ENCODE peak calls at places on chromosomes 5 and 9, in six cellular contexts. Y is IMR-90, V is GM12878, S is esophagus muscularis mucosa, F is prostate gland, T is right lobe of liver. W is an unnamed sample.

GRCh38 chr5:60843693-60844428 is at the start of gene ELOVL7:
- DNase-seq in Y (peak; percentile 11), V (no peak), S (no peak), F (peak; percentile 89), T (peak; percentile 83), W (peak; percentile 15)

GRCh38 chr9:124309665-124310064 is 51.9 kb downstream of the NEK6 start:
- DNase-seq in Y (peak; percentile 99), V (no peak), S (no peak), F (no peak), T (no peak), W (peak; percentile 99)

GRCh38 chr9:93589688-93590087 is 13.3 kb downstream of the PHF2 start:
- DNase-seq in Y (peak; percentile 52), V (no peak), S (peak; percentile 85), F (no peak), T (no peak), W (no peak)

GRCh38 chr5:135973323-135974018 is 18.7 kb upstream of the LECT2 start:
- DNase-seq in Y (peak; percentile 75), V (no peak), S (no peak), F (no peak), T (peak; percentile 67), W (no peak)

GRCh38 chr5:68381060-68381459 is 165.5 kb downstream of the PIK3R1 start:
- DNase-seq in Y (no peak), V (no peak), S (peak; percentile 3), F (no peak), T (no peak), W (no peak)

GRCh38 chr9:77011973-77012817 is 7.3 kb upstream of the FOXB2 start:
- DNase-seq in Y (peak; percentile 29), V (no peak), S (peak; percentile 91), F (no peak), T (peak; percentile 32), W (peak; percentile 81)

GRCh38 chr5:1205255-1206180 is 4.1 kb downstream of the SLC6A19 start:
- DNase-seq in Y (no peak), V (no peak), S (no peak), F (no peak), T (no peak), W (no peak)

GRCh38 chr5:14025566-14026276 is 81.2 kb upstream of the DNAH5 start:
- DNase-seq in Y (peak; percentile 10), V (no peak), S (peak; percentile 31), F (no peak), T (no peak), W (no peak)

GRCh38 chr9:138010274-138010800 is 132.8 kb downstream of the CACNA1B start:
- DNase-seq in Y (no peak), V (no peak), S (no peak), F (no peak), T (no peak), W (no peak)

GRCh38 chr5:17167171-17167891 is 50.1 kb upstream of the BASP1 start:
- DNase-seq in Y (no peak), V (no peak), S (no peak), F (no peak), T (no peak), W (no peak)

GRCh38 chr9:98104445-98104881 is 14.6 kb downstream of the TRIM14 start:
- DNase-seq in Y (no peak), V (no peak), S (no peak), F (no peak), T (no peak), W (no peak)

DNA sequence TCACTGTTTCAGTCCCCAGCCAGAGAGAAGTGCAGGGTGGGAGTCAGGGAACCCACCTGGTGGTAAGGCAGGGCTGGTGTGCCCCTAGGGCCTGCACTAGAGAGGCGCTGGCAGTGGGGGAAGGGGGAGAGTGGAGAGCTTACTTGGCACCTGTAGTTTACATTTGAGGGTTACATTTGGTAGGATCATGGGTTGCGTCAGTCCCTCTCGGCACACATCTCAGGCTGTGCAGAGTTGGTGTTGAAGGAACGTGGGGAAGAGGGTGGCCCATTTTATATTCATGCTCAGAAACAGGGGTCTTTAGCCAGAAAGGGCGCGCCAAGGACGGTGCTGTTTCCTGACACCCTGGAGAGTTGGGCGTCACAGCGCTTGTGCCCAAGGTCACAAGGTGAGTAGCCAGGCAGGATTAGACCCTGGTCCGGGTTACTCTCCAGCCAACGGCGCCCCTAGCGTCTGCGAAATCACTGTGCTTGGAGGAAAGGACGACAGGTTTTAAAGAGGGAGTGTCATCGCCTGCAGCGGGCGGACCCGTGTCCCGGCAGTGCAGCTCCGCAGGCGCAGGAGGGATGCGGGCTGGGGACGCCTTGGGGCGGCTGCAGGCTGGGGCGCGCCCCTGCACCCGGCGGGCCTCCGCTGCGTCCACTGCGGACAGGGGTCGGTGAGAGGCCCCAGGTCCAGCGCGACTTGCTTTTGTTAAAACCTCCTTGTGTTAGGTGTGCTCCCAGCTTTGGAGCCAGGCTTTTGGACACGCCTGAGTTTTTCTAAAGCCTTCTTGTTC is 272.6 kb downstream of the FANCC start:
- DNase-seq in Y (no peak), V (no peak), S (no peak), F (peak; percentile 78), T (no peak), W (no peak)
- TF ChIP-seq POLR2A in Y (no peak), V (no peak), S (no peak), F (peak; percentile 70), T (no peak), W (no peak)

DNA sequence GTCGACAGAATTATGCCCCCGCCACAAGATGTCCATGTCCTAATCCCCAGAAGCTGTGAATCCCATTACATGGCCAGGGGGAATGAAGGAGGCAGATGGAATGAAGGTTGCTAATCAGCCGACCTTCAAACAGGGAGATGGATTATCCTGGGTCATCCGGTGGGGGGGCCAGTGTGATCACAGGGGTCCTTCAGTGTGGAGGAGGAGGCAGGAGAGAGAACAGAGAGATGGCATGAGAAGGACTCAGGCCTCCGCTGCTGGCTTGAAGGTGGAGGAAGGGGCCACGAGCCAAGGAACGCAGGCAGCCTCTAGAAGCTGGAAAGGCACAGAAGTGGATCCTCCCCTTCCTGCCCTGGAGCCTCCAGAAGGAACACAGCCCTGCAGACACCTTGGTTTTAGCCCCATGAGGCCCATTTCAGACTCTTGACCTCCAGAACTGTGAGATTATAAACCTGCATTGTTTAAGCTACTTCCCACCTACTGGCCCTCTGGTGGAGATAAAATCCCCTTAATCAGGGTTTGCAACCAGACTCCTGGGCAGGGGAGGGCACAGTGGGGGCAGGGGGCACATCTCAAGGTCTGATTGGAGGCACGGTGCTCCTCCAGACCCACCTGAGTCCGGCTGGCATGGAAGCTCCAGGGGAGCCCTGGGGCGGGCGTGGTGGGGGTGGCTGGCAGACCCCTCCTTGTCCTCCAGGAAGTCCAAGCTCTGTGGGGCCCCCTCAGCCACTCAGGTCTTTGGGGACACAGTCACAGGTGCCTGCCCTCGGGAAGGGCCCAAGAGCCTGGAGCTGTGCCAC is 13.8 kb downstream of the PTGES2 start:
- DNase-seq in Y (no peak), V (no peak), S (no peak), F (no peak), T (peak; percentile 20), W (no peak)
- TF ChIP-seq POLR2A in Y (no peak), V (peak; percentile 19), S (no peak), F (no peak), T (no peak), W (no peak)

GRCh38 chr9:131677445-131678180 is 62.3 kb downstream of the RAPGEF1 start:
- DNase-seq in Y (peak; percentile 83), V (peak; percentile 71), S (no peak), F (no peak), T (no peak), W (no peak)
- TF ChIP-seq POLR2A in Y (no peak), V (peak; percentile 60), S (no peak), F (no peak), T (peak; percentile 28), W (no peak)

GRCh38 chr5:53972314-53972713 is 338.1 kb downstream of the ARL15 start:
- DNase-seq in Y (no peak), V (no peak), S (no peak), F (no peak), T (no peak), W (no peak)
- TF ChIP-seq POLR2A in Y (no peak), V (no peak), S (no peak), F (no peak), T (no peak), W (no peak)